ENCODE peak calls at places on chromosomes 2 and 18, in seven cellular contexts. K is spleen, P is WERI-Rb-1, U is lower lobe of right lung, I is uterus, O is pancreas, M is PC-3. S is an unnamed sample.

GRCh38 chr2:168432565-168433186 is 23.4 kb upstream of the CERS6 start:
- DNase-seq in K (no peak), P (no peak), U (no peak), I (no peak), O (no peak), M (no peak), S (no peak)

GRCh38 chr2:149860276-149860921 is 272.8 kb upstream of the MMADHC start:
- DNase-seq in K (no peak), P (no peak), U (no peak), I (peak; percentile 16), O (no peak), M (peak; percentile 20), S (no peak)

GRCh38 chr2:181943411-181944124 is 42.1 kb upstream of the PPP1R1C start:
- DNase-seq in K (no peak), P (no peak), U (no peak), I (no peak), O (no peak), M (peak; percentile 16), S (no peak)

GRCh38 chr2:160469615-160470204 is 23.9 kb downstream of the RBMS1 start:
- DNase-seq in K (no peak), P (no peak), U (no peak), I (no peak), O (no peak), M (no peak), S (no peak)

GRCh38 chr2:95382128-95382645 is 20.3 kb upstream of the FAHD2A start:
- DNase-seq in K (no peak), P (no peak), U (no peak), I (no peak), O (peak; percentile 60), M (no peak), S (no peak)

GRCh38 chr18:26532367-26533340 is 15.7 kb downstream of the KCTD1 start:
- DNase-seq in K (no peak), P (no peak), U (no peak), I (no peak), O (no peak), M (no peak), S (no peak)

GRCh38 chr2:132670104-132670960 is at the start of gene LYPD1:
- DNase-seq in K (peak; percentile 74), P (no peak), U (peak; percentile 46), I (no peak), O (peak; percentile 82), M (peak; percentile 54), S (no peak)

GRCh38 chr2:80854831-80855230 is 550.3 kb upstream of the LRRTM1 start:
- DNase-seq in K (no peak), P (no peak), U (no peak), I (no peak), O (no peak), M (no peak), S (no peak)

GRCh38 chr18:11040823-11041712 is 108.3 kb downstream of the PIEZO2 start:
- DNase-seq in K (no peak), P (peak; percentile 49), U (no peak), I (no peak), O (no peak), M (peak; percentile 65), S (peak; percentile 57)

GRCh38 chr2:160942505-160943125 is 217.6 kb upstream of the TANK start:
- DNase-seq in K (no peak), P (no peak), U (no peak), I (no peak), O (no peak), M (no peak), S (no peak)

GRCh38 chr18:9101730-9102390 is 639 bp upstream of the NDUFV2 start:
- DNase-seq in K (no peak), P (no peak), U (no peak), I (no peak), O (no peak), M (peak; percentile 42), S (peak; percentile 38)

GRCh38 chr2:191691016-191691725 is 13.2 kb downstream of the NABP1 start:
- DNase-seq in K (no peak), P (peak; percentile 28), U (no peak), I (no peak), O (no peak), M (peak; percentile 92), S (peak; percentile 62)

GRCh38 chr18:13235981-13236380 is 17.4 kb downstream of the LDLRAD4 start:
- DNase-seq in K (no peak), P (no peak), U (peak; percentile 47), I (peak; percentile 80), O (no peak), M (no peak), S (no peak)

GRCh38 chr2:48768669-48769068 is 13.1 kb upstream of the LHCGR start:
- DNase-seq in K (no peak), P (no peak), U (no peak), I (no peak), O (no peak), M (no peak), S (no peak)

GRCh38 chr2:230358305-230358704 is 31.3 kb downstream of the SP140L start:
- DNase-seq in K (no peak), P (no peak), U (no peak), I (no peak), O (no peak), M (peak; percentile 4), S (no peak)

GRCh38 chr2:40405440-40405839 is 46.5 kb downstream of the SLC8A1 start:
- DNase-seq in K (no peak), P (no peak), U (no peak), I (no peak), O (no peak), M (no peak), S (no peak)

GRCh38 chr2:12861344-12861942 is 144.7 kb downstream of the TRIB2 start:
- DNase-seq in K (no peak), P (no peak), U (no peak), I (no peak), O (no peak), M (peak; percentile 28), S (no peak)

DNA sequence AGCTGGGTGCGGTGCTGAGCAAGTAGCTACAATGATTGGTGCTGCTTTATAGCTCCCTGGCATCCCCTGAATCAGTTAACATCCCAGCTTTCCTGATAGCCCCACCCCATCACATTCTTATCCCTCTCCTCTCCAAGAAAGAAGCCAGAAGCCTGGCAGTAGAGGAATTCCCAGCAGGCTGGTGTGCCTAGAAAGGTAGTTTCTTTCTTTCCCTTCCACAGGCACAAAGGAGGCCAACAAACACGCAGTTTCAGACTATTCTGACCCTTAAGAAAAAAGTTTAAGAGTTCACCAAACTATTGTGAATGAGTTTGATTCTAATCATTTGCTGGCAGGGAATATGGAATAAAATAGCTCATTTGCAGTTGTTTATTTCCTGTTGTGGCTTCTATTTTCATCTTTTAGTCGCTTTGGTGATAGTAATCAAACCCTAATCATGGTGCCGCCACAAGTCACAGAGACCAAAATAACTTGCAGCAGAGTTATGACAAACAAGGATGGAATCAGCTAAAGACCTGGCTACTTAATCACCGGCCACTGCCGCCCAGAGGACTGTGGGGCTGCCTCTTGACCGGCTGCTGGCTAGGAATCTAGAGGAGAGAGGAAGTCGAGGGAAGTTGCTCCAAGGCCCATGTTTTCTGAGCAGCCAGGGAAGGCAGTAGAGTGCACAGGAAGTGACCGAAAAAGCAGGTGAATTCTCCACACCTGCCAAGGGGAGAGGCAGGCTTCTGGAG is 4.9 kb upstream of the SMAD7 start:
- DNase-seq in K (peak; percentile 66), P (no peak), U (peak; percentile 63), I (peak; percentile 69), O (peak; percentile 24), M (no peak), S (no peak)
- TF ChIP-seq CTCF in K (no peak), P (peak; percentile 1), U (no peak), I (no peak), O (no peak), M (no peak), S (no peak)

GRCh38 chr2:173958198-173958846 is 6.9 kb downstream of the SP3 start:
- DNase-seq in K (no peak), P (no peak), U (no peak), I (no peak), O (no peak), M (peak; percentile 36), S (no peak)

GRCh38 chr2:173961346-173961705 is 3.8 kb downstream of the SP3 start:
- DNase-seq in K (no peak), P (no peak), U (no peak), I (no peak), O (no peak), M (peak; percentile 85), S (no peak)

GRCh38 chr2:173959358-173959884 is 5.8 kb downstream of the SP3 start:
- DNase-seq in K (no peak), P (no peak), U (no peak), I (no peak), O (no peak), M (no peak), S (no peak)

GRCh38 chr2:173962036-173962435 is 3.1 kb downstream of the SP3 start:
- DNase-seq in K (no peak), P (no peak), U (no peak), I (no peak), O (no peak), M (peak; percentile 37), S (no peak)

DNA sequence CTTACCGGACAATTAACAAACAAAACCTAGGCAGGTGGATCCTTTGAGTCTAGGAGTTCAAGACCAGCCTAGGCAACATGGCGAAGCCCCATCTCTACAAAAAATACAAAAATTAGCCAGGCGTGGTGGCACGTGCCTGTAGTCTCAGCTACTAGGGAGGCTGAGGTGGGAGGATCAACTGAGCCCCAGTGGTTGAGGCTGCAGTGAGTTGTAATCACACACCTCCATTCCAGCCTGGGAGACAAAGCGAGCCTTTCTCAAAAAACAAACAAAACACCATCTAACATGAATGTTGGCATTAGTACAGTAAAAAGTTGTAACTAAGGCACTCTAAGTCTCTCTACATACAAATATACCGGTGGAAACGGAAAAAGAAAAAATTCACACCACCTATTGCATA is 5.3 kb downstream of the SP3 start:
- DNase-seq in K (no peak), P (no peak), U (no peak), I (no peak), O (no peak), M (no peak), S (no peak)
- H3K27ac ChIP-seq in K (no peak overlapping the region), P (peak overlapping the region; percentile 20), U (no peak overlapping the region), I (no peak overlapping the region), O (no peak overlapping the region), M (no peak overlapping the region), S (no peak overlapping the region)

GRCh38 chr2:172861632-172862031 is 126.0 kb downstream of the RAPGEF4 start:
- DNase-seq in K (no peak), P (no peak), U (no peak), I (no peak), O (no peak), M (no peak), S (no peak)
- TF ChIP-seq CTCF in K (no peak), P (no peak), U (no peak), I (no peak), O (no peak), M (no peak), S (no peak)

DNA sequence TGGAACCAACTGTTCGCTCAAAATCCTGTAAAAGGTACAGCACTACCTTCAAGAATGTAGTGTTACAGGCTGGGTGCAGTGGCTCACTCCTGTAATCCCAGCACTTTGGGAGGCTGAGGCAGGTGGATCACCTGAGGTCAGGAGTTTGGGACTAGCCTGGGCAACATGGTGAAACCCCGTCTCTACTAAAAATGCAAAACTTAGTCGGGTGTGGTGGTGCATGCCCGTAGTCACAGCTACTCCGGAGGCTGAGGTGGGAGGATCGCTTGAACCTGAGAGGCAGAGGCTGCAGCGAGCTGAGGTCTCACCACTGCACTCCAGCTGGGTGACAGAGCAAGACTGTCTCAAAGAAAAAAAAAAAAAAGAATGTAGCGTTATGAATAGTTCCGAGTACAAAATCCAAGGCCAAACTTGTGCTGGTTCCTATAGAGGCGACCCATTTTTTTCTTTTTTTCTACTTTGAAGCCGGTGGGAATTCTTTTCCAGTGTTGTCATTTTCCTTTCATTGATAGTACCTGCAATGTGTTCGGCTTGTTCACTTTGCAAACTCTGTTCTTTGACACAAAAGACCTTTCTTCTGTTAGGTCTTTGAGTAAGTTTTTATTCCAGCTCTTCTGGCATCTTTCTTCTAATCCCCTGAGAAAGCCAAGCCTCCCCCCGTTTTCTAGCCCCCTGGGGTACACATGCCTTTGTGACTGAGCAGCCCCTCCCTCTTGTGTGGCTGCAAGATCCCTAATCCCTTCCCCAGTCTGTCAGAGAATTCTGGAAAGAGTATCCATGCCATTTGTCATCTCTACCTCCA is 25.1 kb downstream of the INPP5D start:
- DNase-seq in K (no peak), P (no peak), U (no peak), I (no peak), O (no peak), M (no peak), S (no peak)
- H3K27ac ChIP-seq in K (peak overlapping the region; percentile 91), P (no peak overlapping the region), U (peak overlapping the region; percentile 80), I (peak overlapping the region; percentile 67), O (no peak overlapping the region), M (no peak overlapping the region), S (no peak overlapping the region)

S was measured in RWPE1.